ENCODE peak calls at places on chromosomes 2 and 18, in four cellular contexts. B, M, S and Q are unnamed samples.

GRCh38 chr2:191789791-191790190 is 57.1 kb downstream of the CAVIN2 start:
- DNase-seq in B (peak), M (no peak), S (no peak), Q (no peak)

GRCh38 chr2:196066794-196067382 is 1.7 kb downstream of the DNAH7 start:
- DNase-seq in B (peak), M (peak), S (no peak), Q (peak)

GRCh38 chr2:105325389-105325963 is 4.1 kb downstream of the TGFBRAP1 start:
- DNase-seq in B (peak), M (no peak), S (no peak), Q (peak)

GRCh38 chr2:232491139-232491780 is 3.6 kb upstream of the ECEL1 start:
- DNase-seq in B (no peak), M (no peak), S (no peak), Q (no peak)

GRCh38 chr2:184646177-184646576 is 47.8 kb downstream of the ZNF804A start:
- DNase-seq in B (peak), M (no peak), S (no peak), Q (no peak)

GRCh38 chr2:71545572-71546274 is 92.4 kb downstream of the DYSF start:
- DNase-seq in B (peak), M (peak), S (no peak), Q (peak)

GRCh38 chr2:200104015-200104414 is 148.6 kb downstream of the MAIP1 start:
- DNase-seq in B (peak), M (no peak), S (no peak), Q (no peak)

GRCh38 chr2:98294711-98295110 is 51.5 kb upstream of the CNGA3 start:
- DNase-seq in B (no peak), M (no peak), S (no peak), Q (no peak)

GRCh38 chr2:188089896-188090295 is 201.8 kb upstream of the GULP1 start:
- DNase-seq in B (peak), M (no peak), S (no peak), Q (no peak)

GRCh38 chr18:24546304-24546703 is 85.9 kb downstream of the HRH4 start:
- DNase-seq in B (peak), M (no peak), S (no peak), Q (no peak)

GRCh38 chr2:46315103-46315890 is 18.1 kb downstream of the EPAS1 start:
- DNase-seq in B (peak), M (peak), S (no peak), Q (peak)

GRCh38 chr18:8706545-8706980 is 1.2 kb downstream of the MTCL1 start:
- DNase-seq in B (no peak), M (no peak), S (no peak), Q (no peak)

GRCh38 chr2:10369269-10370255 is 66.9 kb downstream of the HPCAL1 start:
- DNase-seq in B (no peak), M (no peak), S (no peak), Q (peak)

GRCh38 chr2:231480781-231481180 is 16.5 kb upstream of the NCL start:
- DNase-seq in B (no peak), M (no peak), S (no peak), Q (no peak)

GRCh38 chr18:25866331-25866730 is 224.1 kb downstream of the SS18 start:
- DNase-seq in B (no peak), M (no peak), S (no peak), Q (no peak)

GRCh38 chr2:233063269-233063975 is 3.3 kb downstream of the INPP5D start:
- DNase-seq in B (no peak), M (no peak), S (no peak), Q (peak)

GRCh38 chr2:219689676-219690628 is 62.5 kb downstream of the SLC4A3 start:
- DNase-seq in B (peak), M (no peak), S (no peak), Q (peak)

GRCh38 chr2:179574061-179574519 is 287.3 kb downstream of the ZNF385B start:
- DNase-seq in B (no peak), M (no peak), S (no peak), Q (no peak)

GRCh38 chr2:231660860-231661259 is 47.5 kb upstream of the PTMA start:
- DNase-seq in B (no peak), M (no peak), S (no peak), Q (peak)

GRCh38 chr2:26630669-26631360 is 10.4 kb downstream of the CIB4 start:
- DNase-seq in B (peak), M (peak), S (no peak), Q (no peak)

GRCh38 chr2:150076281-150076680 is 411.2 kb downstream of the RND3 start:
- DNase-seq in B (peak), M (no peak), S (no peak), Q (no peak)

GRCh38 chr2:240467659-240468299 is 32.3 kb downstream of the GPC1 start:
- DNase-seq in B (no peak), M (no peak), S (peak), Q (no peak)

GRCh38 chr2:238286551-238286950 is 1.9 kb downstream of the PER2 start:
- DNase-seq in B (peak), M (no peak), S (no peak), Q (peak)

GRCh38 chr2:84290537-84290936 is 168.5 kb downstream of the SUCLG1 start:
- DNase-seq in B (no peak), M (no peak), S (no peak), Q (no peak)

GRCh38 chr2:157611726-157612125 is 16.9 kb downstream of the ACVR1C start:
- DNase-seq in B (no peak), M (no peak), S (no peak), Q (no peak)

GRCh38 chr2:127052068-127052770 is 54.7 kb downstream of the BIN1 start:
- DNase-seq in B (no peak), M (no peak), S (no peak), Q (no peak)

GRCh38 chr2:26982102-26982742 is 11.8 kb downstream of the MAPRE3 start:
- DNase-seq in B (peak), M (peak), S (no peak), Q (peak)

GRCh38 chr2:63078852-63079606 is 28.4 kb downstream of the OTX1 start:
- DNase-seq in B (peak), M (peak), S (no peak), Q (peak)

GRCh38 chr18:58755304-58756010 is 84.2 kb downstream of the MALT1 start:
- DNase-seq in B (no peak), M (no peak), S (no peak), Q (no peak)

GRCh38 chr2:79114797-79115494 is 5.3 kb upstream of the REG1A start:
- DNase-seq in B (no peak), M (no peak), S (no peak), Q (no peak)

GRCh38 chr2:12335185-12335584 is 381.6 kb upstream of the TRIB2 start:
- DNase-seq in B (no peak), M (no peak), S (no peak), Q (no peak)

GRCh38 chr2:82282111-82282882 is 1977.7 kb upstream of the LRRTM1 start:
- DNase-seq in B (no peak), M (no peak), S (no peak), Q (no peak)

GRCh38 chr2:11122380-11122779 is 32.9 kb upstream of the SLC66A3 start:
- DNase-seq in B (no peak), M (no peak), S (no peak), Q (no peak)

GRCh38 chr18:68417166-68417776 is 297.6 kb downstream of the TMX3 start:
- DNase-seq in B (no peak), M (no peak), S (no peak), Q (no peak)

GRCh38 chr2:25131567-25132295 is 36.6 kb downstream of the POMC start:
- DNase-seq in B (peak), M (no peak), S (no peak), Q (peak)

GRCh38 chr2:158922610-158923009 is 45.8 kb upstream of the TANC1 start:
- DNase-seq in B (no peak), M (no peak), S (no peak), Q (no peak)

GRCh38 chr2:25982968-25983280 is 627 bp upstream of the KIF3C start:
- DNase-seq in B (no peak), M (no peak), S (no peak), Q (no peak)

GRCh38 chr18:50466634-50467033 is 91.8 kb downstream of the SKA1 start:
- DNase-seq in B (peak), M (no peak), S (no peak), Q (no peak)

GRCh38 chr2:127771756-127772155 is 39.2 kb downstream of the WDR33 start:
- DNase-seq in B (peak), M (no peak), S (no peak), Q (no peak)

GRCh38 chr2:37588316-37588777 is 83.1 kb downstream of the CDC42EP3 start:
- DNase-seq in B (no peak), M (peak), S (no peak), Q (no peak)